ENCODE peak calls at places on chromosome 13, in six cellular contexts. One of them, this sample, is unnamed.

GRCh38 chr13:105787518-105788085 is 747.9 kb downstream of the EFNB2 start:
- DNase-seq in GM12878: no peak
- DNase-seq in HepG2: no peak
- DNase-seq in K562: no peak
- DNase-seq in HCT116: no peak
- DNase-seq in SK-N-SH: no peak
- DNase-seq in this sample: no peak

GRCh38 chr13:59112375-59112774 is 1051.4 kb downstream of the DIAPH3 start:
- DNase-seq in GM12878: no peak
- DNase-seq in HepG2: no peak
- DNase-seq in K562: no peak
- DNase-seq in HCT116: no peak
- DNase-seq in SK-N-SH: peak; percentile 5
- DNase-seq in this sample: peak; percentile 0

GRCh38 chr13:108561152-108561551 is 68.3 kb upstream of the MYO16 start:
- DNase-seq in GM12878: no peak
- DNase-seq in HepG2: no peak
- DNase-seq in K562: no peak
- DNase-seq in HCT116: no peak
- DNase-seq in SK-N-SH: no peak
- DNase-seq in this sample: no peak

GRCh38 chr13:79404361-79404760 is 1.7 kb downstream of the RBM26 start:
- DNase-seq in GM12878: no peak
- DNase-seq in HepG2: no peak
- DNase-seq in K562: peak; percentile 12
- DNase-seq in HCT116: no peak
- DNase-seq in SK-N-SH: no peak
- DNase-seq in this sample: no peak

GRCh38 chr13:109647046-109647445 is 139.3 kb downstream of the IRS2 start:
- DNase-seq in GM12878: no peak
- DNase-seq in HepG2: no peak
- DNase-seq in K562: no peak
- DNase-seq in HCT116: no peak
- DNase-seq in SK-N-SH: no peak
- DNase-seq in this sample: no peak

GRCh38 chr13:41462427-41462826 is 5.1 kb downstream of the RGCC start:
- DNase-seq in GM12878: no peak
- DNase-seq in HepG2: no peak
- DNase-seq in K562: no peak
- DNase-seq in HCT116: no peak
- DNase-seq in SK-N-SH: no peak
- DNase-seq in this sample: no peak

GRCh38 chr13:82947121-82948077 is 934.9 kb downstream of the SLITRK1 start:
- DNase-seq in GM12878: no peak
- DNase-seq in HepG2: no peak
- DNase-seq in K562: no peak
- DNase-seq in HCT116: no peak
- DNase-seq in SK-N-SH: no peak
- DNase-seq in this sample: no peak

GRCh38 chr13:47426126-47426849 is 529.4 kb upstream of the HTR2A start:
- DNase-seq in GM12878: no peak
- DNase-seq in HepG2: no peak
- DNase-seq in K562: no peak
- DNase-seq in HCT116: no peak
- DNase-seq in SK-N-SH: no peak
- DNase-seq in this sample: peak; percentile 8

GRCh38 chr13:102928971-102929370 is 83.1 kb downstream of the ERCC5 start:
- DNase-seq in GM12878: no peak
- DNase-seq in HepG2: no peak
- DNase-seq in K562: no peak
- DNase-seq in HCT116: no peak
- DNase-seq in SK-N-SH: no peak
- DNase-seq in this sample: no peak

GRCh38 chr13:29817604-29818378 is 32.6 kb downstream of the UBL3 start:
- DNase-seq in GM12878: peak; percentile 69
- DNase-seq in HepG2: no peak
- DNase-seq in K562: no peak
- DNase-seq in HCT116: no peak
- DNase-seq in SK-N-SH: peak; percentile 16
- DNase-seq in this sample: no peak

GRCh38 chr13:39501711-39502324 is 101.2 kb downstream of the LHFPL6 start:
- DNase-seq in GM12878: no peak
- DNase-seq in HepG2: no peak
- DNase-seq in K562: no peak
- DNase-seq in HCT116: no peak
- DNase-seq in SK-N-SH: no peak
- DNase-seq in this sample: no peak

GRCh38 chr13:33518442-33518841 is 232.9 kb upstream of the STARD13 start:
- DNase-seq in GM12878: no peak
- DNase-seq in HepG2: no peak
- DNase-seq in K562: no peak
- DNase-seq in HCT116: no peak
- DNase-seq in SK-N-SH: no peak
- DNase-seq in this sample: no peak

GRCh38 chr13:30818323-30818960 is 83.1 kb downstream of the ALOX5AP start:
- DNase-seq in GM12878: no peak
- DNase-seq in HepG2: no peak
- DNase-seq in K562: no peak
- DNase-seq in HCT116: no peak
- DNase-seq in SK-N-SH: no peak
- DNase-seq in this sample: no peak

GRCh38 chr13:93238711-93239110 is 12.1 kb downstream of the GPC6 start:
- DNase-seq in GM12878: no peak
- DNase-seq in HepG2: no peak
- DNase-seq in K562: no peak
- DNase-seq in HCT116: no peak
- DNase-seq in SK-N-SH: no peak
- DNase-seq in this sample: no peak
- TF ChIP-seq CTCF in GM12878: no peak
- TF ChIP-seq CTCF in HepG2: no peak
- TF ChIP-seq CTCF in K562: no peak
- TF ChIP-seq CTCF in HCT116: no peak
- TF ChIP-seq CTCF in SK-N-SH: no peak
- TF ChIP-seq CTCF in this sample: no peak

GRCh38 chr13:27128825-27129627 is 42.6 kb downstream of the USP12 start:
- DNase-seq in GM12878: no peak
- DNase-seq in HepG2: no peak
- DNase-seq in K562: no peak
- DNase-seq in HCT116: no peak
- DNase-seq in SK-N-SH: no peak
- DNase-seq in this sample: no peak

GRCh38 chr13:27126877-27127276 is 44.7 kb downstream of the USP12 start:
- DNase-seq in GM12878: no peak
- DNase-seq in HepG2: no peak
- DNase-seq in K562: no peak
- DNase-seq in HCT116: no peak
- DNase-seq in SK-N-SH: no peak
- DNase-seq in this sample: no peak

GRCh38 chr13:27122036-27122435 is 49.6 kb downstream of the USP12 start:
- DNase-seq in GM12878: no peak
- DNase-seq in HepG2: no peak
- DNase-seq in K562: no peak
- DNase-seq in HCT116: no peak
- DNase-seq in SK-N-SH: no peak
- DNase-seq in this sample: no peak

GRCh38 chr13:27124571-27124970 is 47.0 kb downstream of the USP12 start:
- DNase-seq in GM12878: no peak
- DNase-seq in HepG2: no peak
- DNase-seq in K562: no peak
- DNase-seq in HCT116: no peak
- DNase-seq in SK-N-SH: no peak
- DNase-seq in this sample: no peak

GRCh38 chr13:27125357-27126282 is 46.0 kb downstream of the USP12 start:
- DNase-seq in GM12878: no peak
- DNase-seq in HepG2: peak; percentile 33
- DNase-seq in K562: peak; percentile 92
- DNase-seq in HCT116: no peak
- DNase-seq in SK-N-SH: no peak
- DNase-seq in this sample: no peak
- H3K9me3 ChIP-seq in GM12878: peaks cover 37% of the 10 kb centered on the region
- H3K9me3 ChIP-seq in HepG2: peaks cover 5% of the 10 kb centered on the region
- H3K9me3 ChIP-seq in K562: peaks cover 8% of the 10 kb centered on the region
- H3K9me3 ChIP-seq in HCT116: peaks cover 14% of the 10 kb centered on the region
- H3K9me3 ChIP-seq in SK-N-SH: no peaks in the 10 kb centered on the region
- H3K9me3 ChIP-seq in this sample: no peaks in the 10 kb centered on the region

DNA sequence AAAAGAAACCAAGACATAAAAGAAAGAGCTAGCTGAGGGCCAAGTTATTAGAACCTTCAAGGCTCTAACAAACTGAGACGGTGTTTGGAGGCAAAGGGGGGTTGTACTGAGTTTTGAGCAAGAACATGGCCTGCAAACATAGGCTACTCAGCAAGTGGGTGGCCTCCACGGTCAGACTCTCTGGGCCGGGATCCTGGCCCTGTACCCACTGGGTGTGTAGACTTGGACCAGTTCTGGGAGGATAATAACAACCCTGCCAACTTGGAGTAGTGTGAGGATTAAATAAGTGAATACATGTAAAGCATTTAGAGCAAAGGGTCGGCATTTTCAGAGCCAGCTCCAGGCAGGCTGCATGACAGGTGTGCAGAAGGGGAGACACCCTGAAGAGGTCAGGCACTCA is 56.1 kb upstream of the TNFRSF19 start:
- DNase-seq in GM12878: no peak
- DNase-seq in HepG2: no peak
- DNase-seq in K562: no peak
- DNase-seq in HCT116: no peak
- DNase-seq in SK-N-SH: no peak
- DNase-seq in this sample: no peak
- TF ChIP-seq SIN3A in GM12878: no peak
- TF ChIP-seq SIN3A in HepG2: no peak
- TF ChIP-seq SIN3A in K562: no peak
- TF ChIP-seq SIN3A in HCT116: no peak
- TF ChIP-seq SIN3A in SK-N-SH: no peak
- TF ChIP-seq SIN3A in this sample: no peak

DNA sequence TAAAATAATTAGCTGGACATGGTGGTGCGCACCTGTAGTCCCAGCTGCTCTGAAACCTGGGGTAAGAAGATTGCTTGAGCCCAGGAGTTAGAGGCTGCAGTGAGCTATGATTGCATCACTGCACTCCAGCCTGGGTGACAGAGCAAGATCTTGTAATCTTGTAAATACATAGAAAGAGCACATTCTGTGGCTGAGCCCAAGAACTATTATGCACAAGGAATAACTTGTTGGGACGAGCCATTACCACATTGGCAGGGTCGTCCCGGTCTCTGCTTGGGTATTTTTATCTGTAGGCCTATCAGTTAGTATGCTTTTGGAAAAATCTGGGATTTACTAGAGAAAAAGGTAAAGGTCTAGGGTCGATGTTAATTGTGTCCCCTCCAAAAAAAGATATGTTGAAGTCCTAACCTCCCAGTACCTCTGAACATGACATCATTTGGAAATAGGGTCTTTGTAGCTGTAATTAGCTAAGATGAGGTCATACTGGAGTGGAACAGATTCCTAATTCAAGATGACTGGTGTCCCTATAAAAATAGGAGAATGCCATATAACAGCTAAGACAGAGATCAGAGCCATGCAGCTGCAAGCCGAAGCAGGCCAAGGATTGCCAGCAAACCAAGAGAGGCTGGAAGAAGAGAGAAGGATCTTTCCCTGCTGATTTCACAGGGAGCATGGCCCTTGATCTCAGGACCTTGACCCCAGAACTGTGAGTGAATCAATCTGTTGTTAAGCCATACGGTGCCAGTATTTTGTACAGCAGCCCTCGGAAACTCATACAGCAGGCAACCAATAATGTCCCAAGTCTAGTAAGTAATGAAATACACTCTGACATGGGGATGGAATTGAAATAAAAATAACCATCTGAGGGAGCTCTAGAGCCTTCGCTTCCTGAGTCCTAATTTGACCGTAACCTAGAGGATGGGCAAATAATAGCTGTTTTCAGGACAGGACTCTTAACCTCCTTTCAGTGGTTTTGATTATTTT is 77.0 kb downstream of the TM9SF2 start:
- DNase-seq in GM12878: no peak
- DNase-seq in HepG2: peak; percentile 47
- DNase-seq in K562: peak; percentile 13
- DNase-seq in HCT116: no peak
- DNase-seq in SK-N-SH: no peak
- DNase-seq in this sample: no peak
- TF ChIP-seq CTCF in GM12878: peak; percentile 17
- TF ChIP-seq CTCF in HepG2: peak; percentile 50
- TF ChIP-seq CTCF in K562: peak; percentile 54
- TF ChIP-seq CTCF in HCT116: peak; percentile 17
- TF ChIP-seq CTCF in SK-N-SH: peak; percentile 38
- TF ChIP-seq CTCF in this sample: no peak

DNA sequence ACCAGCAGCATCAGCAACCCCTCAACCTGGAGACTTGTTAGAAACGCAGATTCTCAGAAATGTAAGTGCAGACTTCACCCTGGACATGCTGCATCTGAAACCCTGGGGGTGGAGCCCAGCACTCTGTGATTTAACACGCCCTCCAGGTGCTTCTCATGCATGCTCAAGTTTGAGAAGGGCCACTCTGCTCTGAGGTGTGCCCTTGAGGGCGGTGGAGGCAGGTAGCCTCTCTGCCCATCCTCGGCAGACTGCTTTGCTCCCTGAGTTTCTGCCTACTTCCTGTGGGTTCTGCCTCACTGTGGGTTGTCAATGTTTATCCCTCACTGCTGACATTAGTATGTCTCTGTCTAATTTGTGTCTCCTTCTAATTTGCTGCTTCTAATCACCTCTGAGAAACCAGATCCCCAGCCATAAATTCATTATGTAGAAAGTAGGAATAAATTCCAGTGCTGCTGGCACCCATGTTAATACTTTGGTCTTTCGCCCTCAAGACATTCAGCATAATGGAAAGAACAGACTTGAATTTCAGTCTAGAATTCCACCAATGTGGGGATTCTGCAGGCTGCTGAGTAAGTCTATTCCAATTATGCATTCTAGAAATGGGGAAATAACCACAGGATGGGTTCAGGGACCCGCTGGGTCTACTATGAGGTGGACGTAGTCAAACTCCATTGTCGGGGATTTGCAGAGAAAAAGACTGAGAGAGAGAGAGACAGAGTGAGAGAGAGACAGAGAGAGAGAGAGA is 51.3 kb upstream of the CYSLTR2 start:
- DNase-seq in GM12878: no peak
- DNase-seq in HepG2: no peak
- DNase-seq in K562: no peak
- DNase-seq in HCT116: no peak
- DNase-seq in SK-N-SH: no peak
- DNase-seq in this sample: no peak
- H3K9me3 ChIP-seq in GM12878: no peaks in the 10 kb centered on the region
- H3K9me3 ChIP-seq in HepG2: peaks cover 6% of the 10 kb centered on the region
- H3K9me3 ChIP-seq in K562: no peaks in the 10 kb centered on the region
- H3K9me3 ChIP-seq in HCT116: no peaks in the 10 kb centered on the region
- H3K9me3 ChIP-seq in SK-N-SH: peaks cover 18% of the 10 kb centered on the region
- H3K9me3 ChIP-seq in this sample: no peaks in the 10 kb centered on the region

GRCh38 chr13:97629601-97630272 is 195.8 kb downstream of the RAP2A start:
- DNase-seq in GM12878: no peak
- DNase-seq in HepG2: no peak
- DNase-seq in K562: no peak
- DNase-seq in HCT116: no peak
- DNase-seq in SK-N-SH: no peak
- DNase-seq in this sample: no peak
- TF ChIP-seq SIN3A in GM12878: no peak
- TF ChIP-seq SIN3A in HepG2: no peak
- TF ChIP-seq SIN3A in K562: no peak
- TF ChIP-seq SIN3A in HCT116: no peak
- TF ChIP-seq SIN3A in SK-N-SH: no peak
- TF ChIP-seq SIN3A in this sample: no peak

This sample was measured in Panc1.